ENCODE peak calls at places on chromosome 18, in six cellular contexts. N is H4, Y is fibroblast of lung, S is epithelial cell of esophagus, C is foreskin fibroblast, V is NCI-H1417. X is an unnamed sample.

GRCh38 chr18:68735498-68736343 is 20.8 kb upstream of the TMX3 start:
- DNase-seq in N (peak), Y (peak), S (peak), C (peak), V (peak), X (peak)

GRCh38 chr18:23183356-23184150 is 48.3 kb downstream of the CABLES1 start:
- DNase-seq in N (no peak), Y (peak), S (no peak), C (peak), V (no peak), X (peak)

GRCh38 chr18:74184875-74185274 is 36.6 kb downstream of the TIMM21 start:
- DNase-seq in N (no peak), Y (no peak), S (peak), C (no peak), V (no peak), X (no peak)

GRCh38 chr18:63823516-63824219 is 48.5 kb downstream of the SERPINB7 start:
- DNase-seq in N (no peak), Y (peak), S (peak), C (peak), V (no peak), X (peak)

GRCh38 chr18:26462304-26462703 is 86.0 kb downstream of the KCTD1 start:
- DNase-seq in N (no peak), Y (no peak), S (no peak), C (no peak), V (no peak), X (no peak)

GRCh38 chr18:46335551-46336059 is 231.4 kb downstream of the HAUS1 start:
- DNase-seq in N (peak), Y (peak), S (no peak), C (no peak), V (peak), X (no peak)

GRCh38 chr18:6328624-6329016 is 86.1 kb downstream of the L3MBTL4 start:
- DNase-seq in N (no peak), Y (no peak), S (no peak), C (no peak), V (no peak), X (no peak)

GRCh38 chr18:49135871-49136270 is 185.1 kb upstream of the SMAD7 start:
- DNase-seq in N (peak), Y (peak), S (peak), C (peak), V (peak), X (peak)

GRCh38 chr18:76491436-76491800 is 3.6 kb downstream of the ZNF516 start:
- DNase-seq in N (peak), Y (peak), S (peak), C (peak), V (peak), X (peak)

GRCh38 chr18:11064106-11064505 is 85.3 kb downstream of the PIEZO2 start:
- DNase-seq in N (no peak), Y (no peak), S (no peak), C (no peak), V (no peak), X (peak)

GRCh38 chr18:43192408-43192807 is 76.9 kb upstream of the RIT2 start:
- DNase-seq in N (no peak), Y (peak), S (peak), C (peak), V (no peak), X (peak)

GRCh38 chr18:49520661-49521145 is 33.7 kb upstream of the C18orf32 start:
- DNase-seq in N (peak), Y (peak), S (peak), C (peak), V (no peak), X (no peak)

GRCh38 chr18:73717570-73717969 is 430.1 kb downstream of the FBXO15 start:
- DNase-seq in N (no peak), Y (peak), S (peak), C (peak), V (no peak), X (peak)

GRCh38 chr18:7572837-7573236 is 5.7 kb downstream of the PTPRM start:
- DNase-seq in N (no peak), Y (peak), S (no peak), C (peak), V (no peak), X (peak)

GRCh38 chr18:76657911-76658475 is 163.0 kb upstream of the ZNF516 start:
- DNase-seq in N (no peak), Y (no peak), S (no peak), C (peak), V (no peak), X (no peak)

GRCh38 chr18:25686960-25687520 is 335.1 kb upstream of the ZNF521 start:
- DNase-seq in N (no peak), Y (peak), S (no peak), C (peak), V (no peak), X (no peak)

GRCh38 chr18:741931-742512 is 29.6 kb upstream of the ENOSF1 start:
- DNase-seq in N (peak), Y (peak), S (peak), C (peak), V (peak), X (peak)

X was measured in mesenchymal stem cell.